ENCODE peak calls at places on chromosomes 11 and 22, in five cellular contexts. One of them, this sample, is unnamed.

GRCh38 chr11:6746086-6746618 is 25.6 kb downstream of the OR2AG2 start:
- DNase-seq in K562: no peak
- DNase-seq in sigmoid colon: no peak
- DNase-seq in A549: no peak
- DNase-seq in esophagus muscularis mucosa: no peak
- DNase-seq in this sample: no peak

GRCh38 chr11:134560066-134560465 is 148.0 kb upstream of the B3GAT1 start:
- DNase-seq in K562: no peak
- DNase-seq in sigmoid colon: peak
- DNase-seq in A549: no peak
- DNase-seq in esophagus muscularis mucosa: peak
- DNase-seq in this sample: peak

GRCh38 chr11:93717501-93717900 is 23.8 kb downstream of the TAF1D start:
- DNase-seq in K562: no peak
- DNase-seq in sigmoid colon: no peak
- DNase-seq in A549: no peak
- DNase-seq in esophagus muscularis mucosa: no peak
- DNase-seq in this sample: no peak

GRCh38 chr11:4072668-4073285 is 21.8 kb upstream of the RRM1 start:
- DNase-seq in K562: peak
- DNase-seq in sigmoid colon: peak
- DNase-seq in A549: peak
- DNase-seq in esophagus muscularis mucosa: no peak
- DNase-seq in this sample: peak

GRCh38 chr22:35783943-35784614 is 66.4 kb downstream of the APOL5 start:
- DNase-seq in K562: no peak
- DNase-seq in sigmoid colon: no peak
- DNase-seq in A549: peak
- DNase-seq in esophagus muscularis mucosa: no peak
- DNase-seq in this sample: no peak

GRCh38 chr22:39994046-39994565 is 648 bp upstream of the FAM83F start:
- DNase-seq in K562: peak
- DNase-seq in sigmoid colon: no peak
- DNase-seq in A549: no peak
- DNase-seq in esophagus muscularis mucosa: no peak
- DNase-seq in this sample: no peak

GRCh38 chr11:3208272-3208671 is 10.3 kb downstream of the MRGPRG start:
- DNase-seq in K562: no peak
- DNase-seq in sigmoid colon: no peak
- DNase-seq in A549: no peak
- DNase-seq in esophagus muscularis mucosa: no peak
- DNase-seq in this sample: no peak

GRCh38 chr11:35485656-35486318 is 39.6 kb downstream of the PAMR1 start:
- DNase-seq in K562: peak
- DNase-seq in sigmoid colon: peak
- DNase-seq in A549: peak
- DNase-seq in esophagus muscularis mucosa: peak
- DNase-seq in this sample: peak

GRCh38 chr11:120622189-120622912 is 110.8 kb downstream of the GRIK4 start:
- DNase-seq in K562: peak
- DNase-seq in sigmoid colon: no peak
- DNase-seq in A549: peak
- DNase-seq in esophagus muscularis mucosa: no peak
- DNase-seq in this sample: no peak

GRCh38 chr22:28774378-28774777 is 1.9 kb downstream of the CCDC117 start:
- DNase-seq in K562: no peak
- DNase-seq in sigmoid colon: no peak
- DNase-seq in A549: no peak
- DNase-seq in esophagus muscularis mucosa: no peak
- DNase-seq in this sample: no peak

GRCh38 chr11:2443406-2443805 is 908 bp downstream of the TRPM5 start:
- DNase-seq in K562: no peak
- DNase-seq in sigmoid colon: no peak
- DNase-seq in A549: no peak
- DNase-seq in esophagus muscularis mucosa: no peak
- DNase-seq in this sample: no peak

GRCh38 chr22:35567794-35568193 is 27.2 kb downstream of the RASD2 start:
- DNase-seq in K562: no peak
- DNase-seq in sigmoid colon: no peak
- DNase-seq in A549: no peak
- DNase-seq in esophagus muscularis mucosa: no peak
- DNase-seq in this sample: no peak

GRCh38 chr11:65553301-65554001 is 4.7 kb downstream of the LTBP3 start:
- DNase-seq in K562: peak
- DNase-seq in sigmoid colon: no peak
- DNase-seq in A549: no peak
- DNase-seq in esophagus muscularis mucosa: no peak
- DNase-seq in this sample: no peak

GRCh38 chr11:1931326-1931725 is 11.8 kb downstream of the TNNT3 start:
- DNase-seq in K562: no peak
- DNase-seq in sigmoid colon: no peak
- DNase-seq in A549: no peak
- DNase-seq in esophagus muscularis mucosa: no peak
- DNase-seq in this sample: no peak

DNA sequence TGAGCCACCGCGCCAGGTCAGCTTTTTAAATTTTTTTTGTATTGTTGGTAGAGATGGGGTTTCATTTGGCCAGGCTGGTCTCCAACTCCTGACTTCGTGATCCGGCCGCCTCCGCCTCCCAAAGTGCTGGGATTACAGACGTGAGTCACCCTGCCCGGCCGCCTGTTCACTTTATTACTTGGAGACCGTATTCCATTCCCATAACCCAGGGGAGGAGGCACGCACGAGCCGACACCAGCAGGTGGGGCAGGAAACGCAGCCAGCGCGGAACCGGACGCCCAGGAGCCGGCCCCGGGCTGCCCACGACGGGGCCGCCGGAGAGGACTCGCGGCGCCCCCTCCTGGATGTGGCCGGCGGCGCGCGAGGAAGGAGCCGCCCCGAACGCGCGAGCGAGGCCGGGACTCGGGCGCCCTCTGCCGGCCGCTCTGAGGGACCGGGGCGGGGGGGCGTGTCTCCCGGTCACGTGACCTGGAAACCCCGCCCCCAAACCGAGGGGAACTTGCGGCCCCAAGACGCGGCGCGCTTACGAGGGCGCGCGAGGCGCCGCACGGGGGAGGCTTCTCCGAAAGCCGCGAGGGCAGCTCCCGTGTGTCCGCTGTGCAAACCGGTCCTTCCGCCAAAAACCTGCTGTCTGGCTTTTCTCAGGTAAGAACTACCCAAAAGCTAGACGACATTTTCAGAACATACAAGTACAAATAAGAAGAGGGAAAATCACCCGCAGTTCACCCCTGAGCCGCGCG is 11.6 kb upstream of the RNH1 start:
- DNase-seq in K562: peak
- DNase-seq in sigmoid colon: peak
- DNase-seq in A549: peak
- DNase-seq in esophagus muscularis mucosa: peak
- DNase-seq in this sample: peak
- TF ChIP-seq POLR2A in K562: peak
- TF ChIP-seq POLR2A in sigmoid colon: no peak
- TF ChIP-seq POLR2A in A549: peak
- TF ChIP-seq POLR2A in esophagus muscularis mucosa: no peak
- TF ChIP-seq POLR2A in this sample: no peak

GRCh38 chr11:45285289-45285828 is 782 bp downstream of the SYT13 start:
- DNase-seq in K562: no peak
- DNase-seq in sigmoid colon: no peak
- DNase-seq in A549: no peak
- DNase-seq in esophagus muscularis mucosa: no peak
- DNase-seq in this sample: no peak

GRCh38 chr11:45280449-45280848 is 5.7 kb downstream of the SYT13 start:
- DNase-seq in K562: no peak
- DNase-seq in sigmoid colon: no peak
- DNase-seq in A549: no peak
- DNase-seq in esophagus muscularis mucosa: no peak
- DNase-seq in this sample: no peak

GRCh38 chr11:45279645-45280044 is 6.5 kb downstream of the SYT13 start:
- DNase-seq in K562: no peak
- DNase-seq in sigmoid colon: no peak
- DNase-seq in A549: no peak
- DNase-seq in esophagus muscularis mucosa: no peak
- DNase-seq in this sample: no peak

GRCh38 chr11:45278721-45279120 is 7.4 kb downstream of the SYT13 start:
- DNase-seq in K562: no peak
- DNase-seq in sigmoid colon: no peak
- DNase-seq in A549: no peak
- DNase-seq in esophagus muscularis mucosa: no peak
- DNase-seq in this sample: no peak

GRCh38 chr11:45282070-45282469 is 4.1 kb downstream of the SYT13 start:
- DNase-seq in K562: no peak
- DNase-seq in sigmoid colon: no peak
- DNase-seq in A549: no peak
- DNase-seq in esophagus muscularis mucosa: no peak
- DNase-seq in this sample: no peak
- TF ChIP-seq EP300 in K562: no peak
- TF ChIP-seq EP300 in sigmoid colon: no peak
- TF ChIP-seq EP300 in A549: no peak
- TF ChIP-seq EP300 in esophagus muscularis mucosa: no peak
- TF ChIP-seq EP300 in this sample: no peak

DNA sequence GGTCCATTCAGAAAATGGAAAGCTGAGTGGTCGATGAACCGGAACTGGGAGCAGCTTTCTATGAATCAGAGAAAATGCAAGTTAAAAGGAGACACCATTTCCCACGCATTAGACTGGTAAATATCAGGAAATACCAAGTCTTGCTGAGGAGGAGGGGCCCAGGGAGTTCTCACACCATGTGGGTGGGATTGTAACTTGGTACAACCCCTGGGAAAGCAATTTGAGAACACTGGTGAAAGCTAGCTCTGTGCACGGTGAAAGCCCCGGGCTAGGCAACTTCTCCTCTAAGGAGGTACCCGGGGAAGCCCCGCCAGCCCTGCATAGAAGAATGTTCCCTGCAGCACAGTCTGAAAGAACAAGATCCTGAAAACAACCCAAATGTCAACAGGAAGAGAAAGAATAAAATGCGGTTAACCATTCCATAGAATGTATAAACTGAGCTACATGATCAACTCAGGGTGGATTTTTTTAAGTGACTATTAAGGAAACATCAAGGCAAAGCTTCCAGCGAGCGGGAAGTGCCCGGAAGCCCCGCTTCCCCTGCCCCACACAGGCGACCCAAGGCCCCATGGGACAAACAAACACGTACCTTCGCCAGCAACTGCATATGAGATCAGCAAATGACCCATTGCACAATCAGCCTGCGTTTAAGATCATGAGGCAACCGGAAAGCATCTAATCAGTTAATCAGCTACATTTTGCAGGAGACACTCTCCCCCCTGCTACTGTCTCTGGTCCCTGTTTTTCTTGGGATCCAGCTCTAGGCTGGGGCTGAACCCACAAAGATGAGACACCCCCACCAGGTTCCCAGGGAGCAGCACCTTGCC is 11.3 kb downstream of the SHANK2 start:
- DNase-seq in K562: no peak
- DNase-seq in sigmoid colon: peak
- DNase-seq in A549: peak
- DNase-seq in esophagus muscularis mucosa: no peak
- DNase-seq in this sample: peak
- TF ChIP-seq CTCF in K562: no peak
- TF ChIP-seq CTCF in sigmoid colon: no peak
- TF ChIP-seq CTCF in A549: no peak
- TF ChIP-seq CTCF in esophagus muscularis mucosa: no peak
- TF ChIP-seq CTCF in this sample: no peak

GRCh38 chr22:30433773-30434172 is 8.2 kb downstream of the MTFP1 start:
- DNase-seq in K562: no peak
- DNase-seq in sigmoid colon: no peak
- DNase-seq in A549: no peak
- DNase-seq in esophagus muscularis mucosa: no peak
- DNase-seq in this sample: no peak

GRCh38 chr22:30434775-30435315 is 9.3 kb downstream of the MTFP1 start:
- DNase-seq in K562: no peak
- DNase-seq in sigmoid colon: no peak
- DNase-seq in A549: no peak
- DNase-seq in esophagus muscularis mucosa: no peak
- DNase-seq in this sample: no peak

GRCh38 chr22:30436196-30436595 is 10.6 kb downstream of the MTFP1 start:
- DNase-seq in K562: no peak
- DNase-seq in sigmoid colon: no peak
- DNase-seq in A549: no peak
- DNase-seq in esophagus muscularis mucosa: no peak
- DNase-seq in this sample: no peak

GRCh38 chr22:30433227-30433626 is 7.7 kb downstream of the MTFP1 start:
- DNase-seq in K562: no peak
- DNase-seq in sigmoid colon: no peak
- DNase-seq in A549: no peak
- DNase-seq in esophagus muscularis mucosa: no peak
- DNase-seq in this sample: no peak

GRCh38 chr22:30435674-30436126 is 10.1 kb downstream of the MTFP1 start:
- DNase-seq in K562: peak
- DNase-seq in sigmoid colon: no peak
- DNase-seq in A549: no peak
- DNase-seq in esophagus muscularis mucosa: no peak
- DNase-seq in this sample: no peak
- TF ChIP-seq POLR2A in K562: no peak
- TF ChIP-seq POLR2A in sigmoid colon: no peak
- TF ChIP-seq POLR2A in A549: no peak
- TF ChIP-seq POLR2A in esophagus muscularis mucosa: no peak
- TF ChIP-seq POLR2A in this sample: no peak

DNA sequence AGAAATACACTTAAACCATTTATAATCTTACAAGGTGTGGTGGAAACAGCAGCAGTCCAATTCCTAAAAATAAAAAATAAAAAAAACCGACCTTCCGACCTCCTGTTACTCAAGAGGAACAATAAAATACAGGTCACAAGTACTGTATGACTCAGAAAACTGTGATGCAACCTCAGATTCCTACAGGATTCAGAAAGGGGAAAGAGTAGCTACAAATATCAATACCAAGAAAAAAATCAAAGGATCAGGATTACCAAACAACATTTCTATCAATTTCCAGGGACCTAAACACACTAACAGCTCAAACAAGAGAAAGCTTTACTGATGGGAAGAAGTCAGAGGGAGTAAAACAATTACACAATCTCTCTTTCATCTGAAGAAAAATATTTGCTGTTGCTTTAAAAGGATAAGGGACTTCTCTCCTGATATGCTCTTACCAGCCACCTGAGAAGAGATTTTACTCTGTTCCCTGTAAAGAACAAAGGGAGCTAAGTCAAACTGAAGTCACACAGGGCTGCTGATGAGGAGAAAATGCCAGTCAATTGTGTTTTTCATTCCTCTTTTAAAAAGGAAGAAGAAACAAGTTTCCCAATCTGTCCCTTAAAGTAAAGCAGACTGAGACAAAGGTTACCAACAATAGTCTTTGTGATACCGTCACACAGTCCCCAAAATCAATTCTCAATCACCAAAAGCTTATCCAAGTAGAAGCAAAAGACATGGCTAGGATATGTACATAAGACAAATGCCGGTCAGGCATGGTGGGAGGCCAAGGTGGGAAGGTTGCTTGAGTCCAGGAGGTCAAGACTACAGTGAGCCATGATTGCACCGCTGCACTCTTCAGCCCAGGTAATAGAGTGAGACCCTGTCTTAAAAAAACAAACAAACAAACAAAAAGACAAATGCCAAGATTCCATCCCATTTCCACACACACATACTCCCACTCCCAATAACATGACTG is 39.3 kb downstream of the AMBRA1 start:
- DNase-seq in K562: no peak
- DNase-seq in sigmoid colon: no peak
- DNase-seq in A549: peak
- DNase-seq in esophagus muscularis mucosa: no peak
- DNase-seq in this sample: no peak
- TF ChIP-seq EP300 in K562: peak
- TF ChIP-seq EP300 in sigmoid colon: peak
- TF ChIP-seq EP300 in A549: peak
- TF ChIP-seq EP300 in esophagus muscularis mucosa: no peak
- TF ChIP-seq EP300 in this sample: no peak

This sample was measured in upper lobe of left lung.